ENCODE peak calls at places on chromosomes 7 and 10, in five cellular contexts. One of them, this sample, is unnamed.

GRCh38 chr10:59387951-59388431 is 25.6 kb upstream of the FAM13C start:
- DNase-seq in aorta: no peak
- DNase-seq in ELF-1: no peak
- DNase-seq in AG09319: peak
- DNase-seq in non-pigmented ciliary epithelial cell: peak
- DNase-seq in this sample: peak

GRCh38 chr7:150848111-150848510 is 4.2 kb upstream of the AOC1 start:
- DNase-seq in ELF-1: no peak
- DNase-seq in AG09319: no peak
- DNase-seq in aorta: peak
- DNase-seq in non-pigmented ciliary epithelial cell: no peak
- DNase-seq in this sample: no peak

GRCh38 chr10:90125966-90126600 is 424.7 kb downstream of the KIF20B start:
- DNase-seq in aorta: no peak
- DNase-seq in AG09319: no peak
- DNase-seq in ELF-1: no peak
- DNase-seq in non-pigmented ciliary epithelial cell: peak
- DNase-seq in this sample: no peak

GRCh38 chr7:24445041-24445440 is 128.2 kb upstream of the PALS2 start:
- DNase-seq in aorta: no peak
- DNase-seq in ELF-1: no peak
- DNase-seq in non-pigmented ciliary epithelial cell: no peak
- DNase-seq in AG09319: no peak
- DNase-seq in this sample: no peak

GRCh38 chr7:16416289-16417282 is 4.8 kb downstream of the CRPPA start:
- DNase-seq in non-pigmented ciliary epithelial cell: peak
- DNase-seq in AG09319: no peak
- DNase-seq in aorta: no peak
- DNase-seq in ELF-1: no peak
- DNase-seq in this sample: peak

GRCh38 chr7:76223286-76223972 is 21.7 kb downstream of the SRRM3 start:
- DNase-seq in aorta: no peak
- DNase-seq in ELF-1: no peak
- DNase-seq in AG09319: no peak
- DNase-seq in non-pigmented ciliary epithelial cell: no peak
- DNase-seq in this sample: no peak

GRCh38 chr10:29203432-29203831 is 85.4 kb upstream of the LYZL1 start:
- DNase-seq in ELF-1: no peak
- DNase-seq in non-pigmented ciliary epithelial cell: no peak
- DNase-seq in AG09319: no peak
- DNase-seq in aorta: no peak
- DNase-seq in this sample: no peak

GRCh38 chr7:71615017-71615416 is 483.1 kb downstream of the GALNT17 start:
- DNase-seq in AG09319: no peak
- DNase-seq in ELF-1: no peak
- DNase-seq in non-pigmented ciliary epithelial cell: no peak
- DNase-seq in aorta: peak
- DNase-seq in this sample: no peak

GRCh38 chr7:75546272-75547015 is 54.3 kb downstream of the SPDYE5 start:
- DNase-seq in aorta: peak
- DNase-seq in ELF-1: no peak
- DNase-seq in non-pigmented ciliary epithelial cell: no peak
- DNase-seq in AG09319: no peak
- DNase-seq in this sample: no peak

GRCh38 chr10:76763360-76763759 is 874.2 kb downstream of the KCNMA1 start:
- DNase-seq in ELF-1: no peak
- DNase-seq in non-pigmented ciliary epithelial cell: no peak
- DNase-seq in AG09319: no peak
- DNase-seq in aorta: no peak
- DNase-seq in this sample: no peak

GRCh38 chr7:35185908-35186731 is 67.8 kb downstream of the TBX20 start:
- DNase-seq in non-pigmented ciliary epithelial cell: no peak
- DNase-seq in ELF-1: peak
- DNase-seq in AG09319: no peak
- DNase-seq in aorta: no peak
- DNase-seq in this sample: no peak

GRCh38 chr7:97004931-97005763 is at the start of gene DLX6:
- DNase-seq in ELF-1: peak
- DNase-seq in non-pigmented ciliary epithelial cell: no peak
- DNase-seq in aorta: no peak
- DNase-seq in AG09319: peak
- DNase-seq in this sample: no peak

GRCh38 chr10:88184543-88185297 is 321.3 kb downstream of the PTEN start:
- DNase-seq in ELF-1: no peak
- DNase-seq in AG09319: no peak
- DNase-seq in non-pigmented ciliary epithelial cell: no peak
- DNase-seq in aorta: no peak
- DNase-seq in this sample: no peak

GRCh38 chr7:16015981-16016380 is 329.5 kb upstream of the MEOX2 start:
- DNase-seq in aorta: no peak
- DNase-seq in AG09319: no peak
- DNase-seq in non-pigmented ciliary epithelial cell: no peak
- DNase-seq in ELF-1: no peak
- DNase-seq in this sample: no peak

GRCh38 chr7:94223375-94224084 is 171.2 kb upstream of the COL1A2 start:
- DNase-seq in AG09319: no peak
- DNase-seq in ELF-1: peak
- DNase-seq in non-pigmented ciliary epithelial cell: no peak
- DNase-seq in aorta: no peak
- DNase-seq in this sample: no peak

GRCh38 chr7:134943785-134944400 is 42.4 kb upstream of the AGBL3 start:
- DNase-seq in AG09319: no peak
- DNase-seq in aorta: no peak
- DNase-seq in ELF-1: no peak
- DNase-seq in non-pigmented ciliary epithelial cell: no peak
- DNase-seq in this sample: no peak

GRCh38 chr7:25656581-25657026 is 428.3 kb upstream of the NPVF start:
- DNase-seq in ELF-1: no peak
- DNase-seq in non-pigmented ciliary epithelial cell: no peak
- DNase-seq in aorta: no peak
- DNase-seq in AG09319: peak
- DNase-seq in this sample: peak

GRCh38 chr7:121366852-121367431 is 29.2 kb downstream of the FAM3C start:
- DNase-seq in non-pigmented ciliary epithelial cell: no peak
- DNase-seq in ELF-1: no peak
- DNase-seq in AG09319: no peak
- DNase-seq in aorta: no peak
- DNase-seq in this sample: no peak

GRCh38 chr7:151727579-151728285 is 149.2 kb downstream of the PRKAG2 start:
- DNase-seq in ELF-1: peak
- DNase-seq in AG09319: peak
- DNase-seq in aorta: peak
- DNase-seq in non-pigmented ciliary epithelial cell: peak
- DNase-seq in this sample: peak

GRCh38 chr7:148916186-148916585 is 32.1 kb upstream of the EZH2 start:
- DNase-seq in AG09319: peak
- DNase-seq in ELF-1: no peak
- DNase-seq in aorta: no peak
- DNase-seq in non-pigmented ciliary epithelial cell: peak
- DNase-seq in this sample: peak

GRCh38 chr7:12067156-12067831 is 143.8 kb upstream of the TMEM106B start:
- DNase-seq in aorta: no peak
- DNase-seq in AG09319: peak
- DNase-seq in non-pigmented ciliary epithelial cell: peak
- DNase-seq in ELF-1: peak
- DNase-seq in this sample: no peak

GRCh38 chr7:114554781-114555537 is 140.3 kb downstream of the FOXP2 start:
- DNase-seq in non-pigmented ciliary epithelial cell: no peak
- DNase-seq in ELF-1: no peak
- DNase-seq in aorta: no peak
- DNase-seq in AG09319: no peak
- DNase-seq in this sample: no peak

This sample was measured in BJ.